ENCODE peak calls at places on chromosomes 12 and 14, in four cellular contexts. I is PC-3, R is uterus, S is lower lobe of right lung. K is an unnamed sample.

GRCh38 chr12:131007031-131007793 is 53.5 kb downstream of the ADGRD1 start:
- DNase-seq in R (peak; percentile 36), I (no peak), S (peak; percentile 46), K (peak; percentile 88)

GRCh38 chr12:95633049-95633545 is 81.8 kb upstream of the USP44 start:
- DNase-seq in I (peak; percentile 98), R (peak; percentile 28), S (peak; percentile 51), K (no peak)

GRCh38 chr12:58491296-58491695 is 429.0 kb downstream of the LRIG3 start:
- DNase-seq in S (no peak), R (no peak), I (peak; percentile 10), K (no peak)

GRCh38 chr12:94435511-94435927 is 24.1 kb downstream of the CEP83 start:
- DNase-seq in R (no peak), I (no peak), S (no peak), K (no peak)

GRCh38 chr12:112308652-112309051 is 73.6 kb downstream of the HECTD4 start:
- DNase-seq in S (no peak), I (no peak), R (no peak), K (no peak)

GRCh38 chr14:47929334-47929733 is 253.9 kb upstream of the MDGA2 start:
- DNase-seq in R (no peak), I (no peak), S (no peak), K (no peak)

GRCh38 chr14:96202441-96203094 is 2.1 kb upstream of the BDKRB2 start:
- DNase-seq in S (no peak), R (no peak), I (no peak), K (no peak)

GRCh38 chr12:57055834-57056233 is 5.9 kb upstream of the MYO1A start:
- DNase-seq in R (no peak), I (no peak), S (no peak), K (no peak)

GRCh38 chr12:28583771-28584261 is 393.6 kb downstream of the CCDC91 start:
- DNase-seq in R (no peak), S (no peak), I (peak; percentile 48), K (no peak)

DNA sequence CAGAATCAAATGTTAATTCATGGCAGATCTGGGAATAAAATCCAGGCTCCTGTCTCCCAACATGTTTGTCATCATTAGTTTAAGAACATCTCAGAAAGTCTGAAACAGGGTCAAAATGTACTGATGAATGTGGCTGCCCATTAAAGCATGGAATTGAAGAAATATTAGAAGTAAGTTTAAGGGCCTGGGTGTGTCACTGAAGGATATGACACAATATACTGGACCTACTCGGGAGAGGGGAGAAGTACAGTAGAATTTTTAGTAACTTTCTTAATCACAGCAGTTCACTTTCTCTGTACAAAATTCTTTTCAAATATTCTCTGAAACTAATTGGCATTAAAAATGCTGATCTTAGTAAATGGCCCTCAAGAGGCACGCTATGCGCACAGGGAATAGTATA is 185.5 kb downstream of the ETV6 start:
- DNase-seq in R (no peak), I (no peak), S (no peak), K (no peak)
- H3K27ac ChIP-seq in R (no peak overlapping the region), I (peak overlapping the region; percentile 35), S (no peak overlapping the region), K (no peak overlapping the region)

GRCh38 chr14:91926131-91926890 is 21.2 kb downstream of the FBLN5 start:
- DNase-seq in S (no peak), I (no peak), R (no peak), K (no peak)

GRCh38 chr14:91927216-91927615 is 20.3 kb downstream of the FBLN5 start:
- DNase-seq in R (no peak), S (no peak), I (no peak), K (no peak)

GRCh38 chr14:91924871-91925726 is 22.4 kb downstream of the FBLN5 start:
- DNase-seq in S (no peak), R (no peak), I (no peak), K (peak; percentile 88)

GRCh38 chr14:91927800-91928199 is 19.7 kb downstream of the FBLN5 start:
- DNase-seq in S (no peak), I (no peak), R (no peak), K (no peak)

GRCh38 chr14:91925727-91926121 is 21.8 kb downstream of the FBLN5 start:
- DNase-seq in R (no peak), I (no peak), S (no peak), K (peak; percentile 55)
- H3K9me3 ChIP-seq in R (no peaks in the 10 kb centered on the region), I (no peaks in the 10 kb centered on the region), S (no peaks in the 10 kb centered on the region), K (no peaks in the 10 kb centered on the region)

GRCh38 chr14:67268456-67269115 is 27.4 kb downstream of the PALS1 start:
- DNase-seq in S (no peak), I (no peak), R (no peak), K (no peak)

GRCh38 chr14:67267929-67268328 is 26.7 kb downstream of the PALS1 start:
- DNase-seq in S (no peak), R (no peak), I (no peak), K (no peak)

GRCh38 chr14:67270354-67270753 is 29.1 kb downstream of the PALS1 start:
- DNase-seq in S (no peak), R (no peak), I (no peak), K (no peak)

GRCh38 chr14:67270933-67271332 is 29.7 kb downstream of the PALS1 start:
- DNase-seq in S (no peak), R (no peak), I (no peak), K (no peak)

GRCh38 chr14:67269338-67270060 is 28.3 kb downstream of the PALS1 start:
- DNase-seq in R (no peak), S (no peak), I (no peak), K (no peak)
- H3K27me3 ChIP-seq in R (no peaks in the 10 kb centered on the region), S (no peaks in the 10 kb centered on the region), I (no peaks in the 10 kb centered on the region), K (no peaks in the 10 kb centered on the region)

GRCh38 chr12:54588892-54589291 is 433 bp upstream of the PPP1R1A start:
- DNase-seq in I (no peak), S (no peak), R (no peak), K (no peak)
- H3K27ac ChIP-seq in I (no peak overlapping the region), S (no peak overlapping the region), R (no peak overlapping the region), K (no peak overlapping the region)

GRCh38 chr12:125720961-125721360 is 655.7 kb downstream of the AACS start:
- DNase-seq in R (no peak), I (no peak), S (no peak), K (no peak)
- H3K9me3 ChIP-seq in R (no peaks in the 10 kb centered on the region), I (peaks cover 5% of the 10 kb centered on the region), S (peaks cover 18% of the 10 kb centered on the region), K (peaks cover 3% of the 10 kb centered on the region)

GRCh38 chr12:63151061-63151897 is at the start of gene AVPR1A:
- DNase-seq in I (no peak), R (peak; percentile 57), S (no peak), K (peak; percentile 40)

GRCh38 chr12:63149884-63150254 is 1.1 kb downstream of the AVPR1A start:
- DNase-seq in S (no peak), R (peak; percentile 20), I (no peak), K (peak; percentile 38)

GRCh38 chr12:63151898-63152700 is 1.1 kb upstream of the AVPR1A start:
- DNase-seq in S (no peak), I (peak; percentile 57), R (peak; percentile 39), K (peak; percentile 30)

GRCh38 chr12:63154560-63154959 is 3.6 kb upstream of the AVPR1A start:
- DNase-seq in S (no peak), I (no peak), R (no peak), K (no peak)

GRCh38 chr12:63150255-63151060 is 543 bp downstream of the AVPR1A start:
- DNase-seq in I (no peak), R (peak; percentile 24), S (peak; percentile 41), K (peak; percentile 57)
- H3K27me3 ChIP-seq in I (peaks cover 58% of the 10 kb centered on the region), R (no peaks in the 10 kb centered on the region), S (peaks cover 56% of the 10 kb centered on the region), K (no peaks in the 10 kb centered on the region)

K was measured in right cardiac atrium.